ENCODE peak calls at places on chromosomes 2 and 18, in four cellular contexts. D is WTC11, U is K562, C is HepG2. I is an unnamed sample.

GRCh38 chr2:230552181-230552580 is 136.2 kb downstream of the SP100 start:
- DNase-seq in C (no peak), D (no peak), U (no peak), I (no peak)

GRCh38 chr2:215921884-215922283 is 91.5 kb downstream of the MREG start:
- DNase-seq in C (peak; percentile 55), D (no peak), U (peak; percentile 11), I (no peak)

GRCh38 chr18:7023581-7023980 is 94.0 kb downstream of the LAMA1 start:
- DNase-seq in D (no peak), U (no peak), C (no peak), I (no peak)

GRCh38 chr18:63897072-63897471 is 9.6 kb downstream of the SERPINB2 start:
- DNase-seq in U (no peak), C (no peak), D (no peak), I (no peak)

GRCh38 chr2:70523996-70524965 is 29.3 kb downstream of the TGFA start:
- DNase-seq in D (peak; percentile 50), U (no peak), C (peak; percentile 40), I (no peak)

GRCh38 chr18:55748227-55748738 is 160.3 kb upstream of the TCF4 start:
- DNase-seq in U (peak; percentile 75), D (no peak), C (no peak), I (no peak)

GRCh38 chr2:219060821-219061791 is at the start of gene IHH:
- DNase-seq in C (no peak), D (peak; percentile 54), U (no peak), I (peak; percentile 54)

GRCh38 chr2:24830351-24830750 is 37.1 kb downstream of the CENPO start:
- DNase-seq in U (no peak), C (no peak), D (peak; percentile 10), I (no peak)

GRCh38 chr18:295756-296155 is 27.9 kb upstream of the THOC1 start:
- DNase-seq in D (no peak), C (no peak), U (no peak), I (no peak)

DNA sequence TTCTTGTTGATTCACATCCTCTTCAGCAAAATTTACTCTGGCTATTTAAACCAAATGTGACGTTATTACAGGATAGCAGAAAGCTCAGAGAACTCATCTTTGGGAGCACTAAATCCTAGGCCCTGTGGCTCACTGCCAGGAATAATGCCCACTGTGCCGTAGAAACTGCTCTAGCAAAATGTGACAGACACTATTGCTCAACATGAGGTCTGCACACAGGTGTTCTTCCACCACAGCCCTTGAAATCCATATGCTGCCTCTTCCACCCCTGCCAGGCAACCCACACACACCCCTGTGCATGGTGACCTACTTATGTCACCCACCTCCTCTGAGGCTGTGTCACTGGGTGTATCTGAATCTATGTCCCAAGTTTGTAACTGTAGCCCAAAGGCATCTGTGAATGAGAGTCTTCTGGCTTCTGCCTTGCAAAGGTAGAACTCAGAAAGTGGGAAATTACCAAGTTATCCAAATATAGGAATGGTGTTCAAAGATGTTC is 66.1 kb upstream of the MBOAT2 start:
- DNase-seq in C (no peak), U (no peak), D (no peak), I (no peak)
- TF ChIP-seq ELF4 in C (no peak), U (no peak), D (no peak), I (no peak)

DNA sequence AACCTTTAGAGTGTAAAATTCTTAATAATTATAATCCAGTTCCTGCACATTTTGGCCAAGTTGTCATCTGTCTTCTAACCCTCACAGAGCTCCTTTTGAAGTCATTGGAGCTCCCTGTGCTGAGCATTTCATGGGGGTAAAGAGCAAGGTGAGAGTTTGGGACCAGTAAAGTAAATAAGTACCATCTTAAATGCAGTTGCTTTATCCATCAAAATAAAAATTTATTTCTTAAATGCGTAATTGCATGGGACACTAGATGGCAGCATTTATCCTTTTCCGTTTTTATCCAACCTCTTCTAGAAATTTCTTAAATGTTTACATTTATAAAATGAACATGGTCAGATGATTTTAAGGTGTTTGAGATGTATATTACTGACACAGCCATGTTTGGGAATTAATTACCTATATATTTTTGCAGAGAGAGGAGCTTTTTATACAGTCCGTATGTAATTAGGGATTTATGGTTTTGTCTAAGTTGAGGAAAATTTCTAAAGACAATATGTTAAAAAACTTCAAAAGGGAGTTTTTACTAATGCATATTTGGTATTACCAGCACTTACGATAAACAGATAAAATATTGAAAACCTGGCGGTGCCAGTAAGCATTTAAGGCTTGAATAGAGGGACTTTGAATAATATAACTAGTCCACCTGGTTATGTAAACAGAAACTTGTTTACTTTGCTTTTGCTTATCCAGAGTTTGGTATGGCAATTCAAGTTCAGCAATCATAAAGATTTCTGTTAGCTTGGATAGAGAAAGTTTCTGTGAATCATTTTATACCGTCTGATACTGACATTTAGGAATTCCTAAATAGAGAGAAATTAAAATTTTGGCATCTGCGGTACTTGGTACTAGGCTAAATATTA is 54.5 kb downstream of the ACSL3 start:
- DNase-seq in U (no peak), D (no peak), C (no peak), I (no peak)
- TF ChIP-seq ELF4 in U (no peak), D (no peak), C (no peak), I (no peak)

GRCh38 chr2:79860233-79861058 is 347.6 kb downstream of the CTNNA2 start:
- DNase-seq in C (peak; percentile 53), D (no peak), U (peak; percentile 13), I (peak; percentile 42)

GRCh38 chr2:79849949-79850348 is 337.1 kb downstream of the CTNNA2 start:
- DNase-seq in C (no peak), D (no peak), U (no peak), I (no peak)

GRCh38 chr2:79857888-79858287 is 345.0 kb downstream of the CTNNA2 start:
- DNase-seq in C (no peak), D (no peak), U (no peak), I (no peak)

GRCh38 chr2:79850912-79851311 is 338.1 kb downstream of the CTNNA2 start:
- DNase-seq in D (no peak), C (no peak), U (no peak), I (no peak)

DNA sequence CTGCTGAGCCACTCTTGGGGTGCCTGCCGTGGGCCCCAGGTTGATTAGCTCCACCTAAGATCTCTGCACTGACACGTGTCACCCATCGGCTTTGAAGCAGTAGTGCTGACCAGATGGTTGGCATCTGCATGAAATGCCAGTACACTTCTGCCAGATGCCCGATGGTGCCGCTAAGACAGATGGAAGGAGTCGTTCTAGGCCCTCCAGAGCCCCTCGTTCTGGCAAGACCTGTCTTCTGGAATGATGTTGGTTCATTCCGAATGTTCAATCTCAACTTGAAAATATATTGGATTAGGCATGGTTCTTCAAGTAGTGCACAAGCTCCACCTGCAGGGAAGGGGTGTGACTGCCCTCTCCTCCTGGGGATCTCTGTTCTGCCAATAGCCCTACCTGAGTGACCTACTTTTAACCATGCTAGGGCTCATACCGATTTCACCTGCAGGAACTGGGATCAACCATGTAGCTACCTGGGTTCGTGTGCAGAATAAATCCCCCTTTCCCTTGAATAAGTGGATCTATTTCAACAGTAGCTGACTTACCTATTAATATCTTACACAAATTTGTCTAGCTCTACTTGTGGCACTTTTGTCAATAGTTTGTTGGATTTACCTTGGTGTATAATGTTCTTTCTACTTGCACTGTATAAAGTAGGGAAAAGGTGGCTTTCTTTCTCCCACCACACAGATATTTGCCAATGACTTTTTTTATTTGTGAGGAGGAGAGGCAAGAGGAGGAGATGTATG is 342.6 kb downstream of the CTNNA2 start:
- DNase-seq in D (peak; percentile 67), U (no peak), C (no peak), I (peak; percentile 32)
- TF ChIP-seq ELF4 in D (no peak), U (no peak), C (no peak), I (no peak)

DNA sequence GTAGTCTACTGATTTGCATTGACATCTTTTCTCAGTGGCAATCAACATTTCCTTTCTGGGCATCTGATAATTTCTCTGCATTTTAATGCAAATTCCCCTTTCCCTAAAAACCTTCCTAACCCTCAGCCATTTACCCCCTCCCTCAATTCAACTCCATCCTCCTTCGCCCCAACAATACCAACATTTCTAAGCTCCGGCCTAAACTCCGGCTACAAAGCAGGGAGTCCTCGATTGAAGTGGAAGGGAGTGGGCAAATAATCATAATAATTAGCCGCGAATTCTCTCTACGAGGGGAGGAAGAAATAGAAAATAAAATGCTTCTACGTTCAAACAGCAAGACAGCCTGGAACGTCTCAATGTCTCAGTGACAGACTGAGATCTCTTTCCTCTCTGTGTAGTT is 4.6 kb downstream of the BCL11A start:
- DNase-seq in D (no peak), U (no peak), C (no peak), I (no peak)
- TF ChIP-seq ELF4 in D (no peak), U (no peak), C (no peak), I (no peak)

DNA sequence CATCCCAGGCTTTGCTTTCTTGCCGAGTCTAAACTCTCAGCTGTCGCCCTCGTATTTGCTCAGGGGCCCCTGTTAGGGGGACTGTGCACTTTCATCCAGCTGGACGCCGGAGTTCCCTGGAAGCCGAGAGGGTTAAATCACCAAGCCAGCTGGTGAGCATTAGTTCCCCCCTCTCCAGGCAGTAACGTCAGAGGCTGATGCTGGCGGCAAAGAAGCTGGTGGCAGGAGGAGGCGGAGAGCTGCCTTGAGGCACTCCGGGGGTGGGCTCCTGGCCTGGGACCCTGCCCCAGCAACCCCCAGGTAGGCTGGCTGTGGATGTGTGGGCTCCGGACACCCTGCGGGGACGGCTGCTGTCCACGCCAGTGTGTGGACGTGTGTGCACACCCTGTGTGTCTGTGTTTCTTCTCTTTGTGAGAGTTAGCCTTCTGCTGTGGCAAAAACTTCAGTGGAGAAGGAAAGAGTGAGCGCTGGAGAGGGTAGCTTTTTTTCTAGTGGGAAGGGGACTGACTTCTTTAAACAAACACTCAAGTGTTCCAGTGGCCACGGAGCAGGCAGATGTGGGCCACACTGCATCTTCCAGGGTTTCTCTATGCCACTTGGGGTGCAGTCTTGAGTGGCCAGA is 84.7 kb downstream of the GLI2 start:
- DNase-seq in C (no peak), U (no peak), D (no peak), I (no peak)
- TF ChIP-seq ELF4 in C (no peak), U (no peak), D (no peak), I (no peak)

GRCh38 chr2:85459771-85460170 is 41.3 kb downstream of the SH2D6 start:
- DNase-seq in C (no peak), D (no peak), U (no peak), I (no peak)

GRCh38 chr2:85455552-85456090 is 37.1 kb downstream of the SH2D6 start:
- DNase-seq in U (no peak), D (peak; percentile 38), C (peak; percentile 44), I (no peak)

GRCh38 chr2:85457043-85457442 is 38.5 kb downstream of the SH2D6 start:
- DNase-seq in U (no peak), D (no peak), C (no peak), I (no peak)

GRCh38 chr2:85457877-85458316 is 39.4 kb downstream of the SH2D6 start:
- DNase-seq in C (no peak), D (no peak), U (no peak), I (no peak)

GRCh38 chr2:85458611-85459563 is 40.4 kb downstream of the SH2D6 start:
- DNase-seq in D (no peak), C (no peak), U (no peak), I (no peak)
- TF ChIP-seq ELF4 in D (no peak), C (no peak), U (no peak), I (no peak)

DNA sequence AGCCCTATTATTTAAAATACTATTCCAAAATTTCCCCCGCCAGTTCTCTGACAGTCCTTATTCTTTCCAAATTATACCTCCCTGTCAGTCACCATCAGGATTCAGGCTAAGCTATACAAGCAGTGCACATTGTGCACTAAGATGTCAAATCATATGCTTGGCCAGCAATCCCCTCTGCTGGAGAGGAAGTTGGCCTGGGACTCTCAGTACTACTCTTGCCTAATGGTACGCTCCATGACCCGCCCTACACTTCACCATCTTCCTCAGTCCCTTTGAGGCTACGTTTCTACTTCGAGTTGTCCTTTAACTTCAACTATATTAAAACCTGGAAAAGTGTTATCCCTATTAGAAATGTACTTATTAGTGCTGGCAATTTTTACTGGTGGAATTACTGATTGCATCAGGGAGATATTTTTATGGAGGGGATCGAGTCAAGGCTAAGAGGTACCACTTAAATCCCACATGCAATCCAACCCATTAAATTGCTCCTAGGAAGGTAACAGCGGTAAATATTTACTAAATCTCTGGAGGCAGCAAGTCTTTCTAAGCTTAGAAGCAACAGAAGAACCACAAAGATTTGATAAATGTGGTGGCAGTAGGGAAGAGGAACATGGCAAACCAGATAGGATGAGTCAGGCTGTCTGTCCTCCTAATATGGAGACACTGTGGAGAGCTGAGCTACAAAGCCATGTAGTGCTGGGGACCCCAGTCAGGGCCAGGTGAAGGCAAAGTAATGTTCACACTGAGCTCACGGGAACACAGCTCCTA is 2.7 kb downstream of the USP40 start:
- DNase-seq in D (no peak), C (no peak), U (no peak), I (no peak)
- TF ChIP-seq ELF4 in D (no peak), C (no peak), U (no peak), I (no peak)